ENCODE peak calls at places on chromosomes 4 and X, in seven cellular contexts. I is SW 1271, R is NCI-H1092, P is ELR, V is mesothelial cell of epicardium, L is brain microvascular endothelial cell, F is T-helper 9 cell. N is an unnamed sample.
A peak's percentile ranks its signal among the peaks of the same experiment; 100 is the strongest.

GRCh38 chrX:74015379-74016019 is 288.5 kb upstream of the ZCCHC13 start:
- DNase-seq in I (peak; percentile 30), R (peak; percentile 31), P (peak; percentile 66), V (peak; percentile 50), L (peak; percentile 72), F (peak; percentile 63), N (peak; percentile 34)

GRCh38 chrX:74536142-74537010 is 78.0 kb downstream of the RLIM start:
- DNase-seq in I (peak; percentile 73), R (peak; percentile 71), P (peak; percentile 89), V (peak; percentile 65), L (peak; percentile 53), F (peak; percentile 20), N (peak; percentile 45)

GRCh38 chr4:77021614-77022089 is 54.1 kb downstream of the CCNI start:
- DNase-seq in I (no peak), R (no peak), P (no peak), V (no peak), L (peak; percentile 80), F (no peak), N (no peak)

GRCh38 chr4:153005914-153006381 is 69.8 kb downstream of the FHDC1 start:
- DNase-seq in I (no peak), R (no peak), P (no peak), V (no peak), L (no peak), F (no peak), N (no peak)

GRCh38 chr4:1337376-1337831 is 9.6 kb upstream of the UVSSA start:
- DNase-seq in I (peak; percentile 47), R (no peak), P (peak; percentile 61), V (no peak), L (no peak), F (no peak), N (no peak)

GRCh38 chr4:182320580-182320979 is 77.4 kb downstream of the TENM3 start:
- DNase-seq in I (no peak), R (no peak), P (no peak), V (no peak), L (no peak), F (no peak), N (no peak)

GRCh38 chr4:161762796-161763195 is 401.0 kb downstream of the FSTL5 start:
- DNase-seq in I (no peak), R (no peak), P (peak; percentile 50), V (no peak), L (peak; percentile 47), F (no peak), N (no peak)

GRCh38 chrX:41085883-41086626 is 810 bp downstream of the USP9X start:
- DNase-seq in I (peak; percentile 36), R (peak; percentile 29), P (peak; percentile 60), V (peak; percentile 47), L (peak; percentile 44), F (peak; percentile 34), N (peak; percentile 42)

N was measured in progenitor cell of endocrine pancreas.